ENCODE peak calls at places on chromosome 15, in nine cellular contexts. One of them, this sample, is unnamed.
A peak's percentile ranks its signal among the peaks of the same experiment; 100 is the strongest.

GRCh38 chr15:66254364-66255292 is 1.1 kb upstream of the MEGF11 start:
- DNase-seq in neural progenitor cell: peak; percentile 50
- DNase-seq in upper lobe of right lung: no peak
- DNase-seq in right lobe of liver: no peak
- DNase-seq in stomach: no peak
- DNase-seq in MM.1S: no peak
- DNase-seq in colonic mucosa: no peak
- DNase-seq in GM23248: no peak
- DNase-seq in A673: no peak
- DNase-seq in this sample: no peak

GRCh38 chr15:37774961-37775360 is 159.5 kb upstream of the TMCO5A start:
- DNase-seq in upper lobe of right lung: no peak
- DNase-seq in right lobe of liver: no peak
- DNase-seq in A673: no peak
- DNase-seq in stomach: no peak
- DNase-seq in GM23248: no peak
- DNase-seq in colonic mucosa: no peak
- DNase-seq in MM.1S: no peak
- DNase-seq in neural progenitor cell: no peak
- DNase-seq in this sample: no peak

GRCh38 chr15:32683906-32684584 is 33.8 kb upstream of the GREM1 start:
- DNase-seq in A673: no peak
- DNase-seq in right lobe of liver: no peak
- DNase-seq in stomach: no peak
- DNase-seq in upper lobe of right lung: no peak
- DNase-seq in GM23248: peak; percentile 98
- DNase-seq in colonic mucosa: no peak
- DNase-seq in neural progenitor cell: no peak
- DNase-seq in MM.1S: no peak
- DNase-seq in this sample: no peak

GRCh38 chr15:93179072-93179471 is 90.1 kb upstream of the RGMA start:
- DNase-seq in colonic mucosa: peak; percentile 63
- DNase-seq in neural progenitor cell: no peak
- DNase-seq in upper lobe of right lung: peak; percentile 77
- DNase-seq in GM23248: peak; percentile 6
- DNase-seq in A673: no peak
- DNase-seq in right lobe of liver: peak; percentile 62
- DNase-seq in MM.1S: peak; percentile 51
- DNase-seq in stomach: peak; percentile 27
- DNase-seq in this sample: peak; percentile 79

GRCh38 chr15:26888761-26889160 is 21.9 kb downstream of the GABRA5 start:
- DNase-seq in MM.1S: no peak
- DNase-seq in neural progenitor cell: no peak
- DNase-seq in right lobe of liver: no peak
- DNase-seq in upper lobe of right lung: no peak
- DNase-seq in A673: no peak
- DNase-seq in stomach: peak; percentile 61
- DNase-seq in colonic mucosa: no peak
- DNase-seq in GM23248: no peak
- DNase-seq in this sample: no peak

GRCh38 chr15:77507151-77507847 is 86.6 kb downstream of the HMG20A start:
- DNase-seq in stomach: peak; percentile 80
- DNase-seq in right lobe of liver: no peak
- DNase-seq in GM23248: peak; percentile 32
- DNase-seq in colonic mucosa: peak; percentile 61
- DNase-seq in neural progenitor cell: no peak
- DNase-seq in MM.1S: no peak
- DNase-seq in A673: no peak
- DNase-seq in upper lobe of right lung: peak; percentile 76
- DNase-seq in this sample: peak; percentile 67

GRCh38 chr15:85950101-85950500 is 129.6 kb upstream of the AGBL1 start:
- DNase-seq in neural progenitor cell: no peak
- DNase-seq in stomach: no peak
- DNase-seq in A673: no peak
- DNase-seq in colonic mucosa: no peak
- DNase-seq in right lobe of liver: no peak
- DNase-seq in GM23248: no peak
- DNase-seq in upper lobe of right lung: no peak
- DNase-seq in MM.1S: peak; percentile 93
- DNase-seq in this sample: no peak

GRCh38 chr15:29278436-29279099 is 8.9 kb upstream of the NSMCE3 start:
- DNase-seq in neural progenitor cell: no peak
- DNase-seq in A673: no peak
- DNase-seq in colonic mucosa: no peak
- DNase-seq in upper lobe of right lung: no peak
- DNase-seq in MM.1S: no peak
- DNase-seq in right lobe of liver: no peak
- DNase-seq in GM23248: peak; percentile 91
- DNase-seq in stomach: no peak
- DNase-seq in this sample: no peak

GRCh38 chr15:38652998-38653397 is 88.4 kb upstream of the RASGRP1 start:
- DNase-seq in neural progenitor cell: no peak
- DNase-seq in colonic mucosa: peak; percentile 26
- DNase-seq in right lobe of liver: no peak
- DNase-seq in A673: no peak
- DNase-seq in GM23248: no peak
- DNase-seq in upper lobe of right lung: no peak
- DNase-seq in stomach: no peak
- DNase-seq in MM.1S: no peak
- DNase-seq in this sample: no peak

GRCh38 chr15:64274541-64274940 is 81.4 kb downstream of the CSNK1G1 start:
- DNase-seq in right lobe of liver: no peak
- DNase-seq in colonic mucosa: no peak
- DNase-seq in neural progenitor cell: no peak
- DNase-seq in A673: peak; percentile 62
- DNase-seq in MM.1S: no peak
- DNase-seq in stomach: no peak
- DNase-seq in GM23248: no peak
- DNase-seq in upper lobe of right lung: no peak
- DNase-seq in this sample: no peak

GRCh38 chr15:47184003-47184404 is 533.3 kb upstream of the SEMA6D start:
- DNase-seq in GM23248: peak; percentile 28
- DNase-seq in right lobe of liver: peak; percentile 61
- DNase-seq in colonic mucosa: no peak
- DNase-seq in A673: peak; percentile 75
- DNase-seq in MM.1S: peak; percentile 58
- DNase-seq in upper lobe of right lung: peak; percentile 64
- DNase-seq in neural progenitor cell: peak; percentile 67
- DNase-seq in stomach: no peak
- DNase-seq in this sample: no peak

GRCh38 chr15:51382787-51383186 is 41.3 kb downstream of the GLDN start:
- DNase-seq in GM23248: peak; percentile 79
- DNase-seq in right lobe of liver: no peak
- DNase-seq in stomach: no peak
- DNase-seq in A673: peak; percentile 68
- DNase-seq in MM.1S: peak; percentile 49
- DNase-seq in colonic mucosa: no peak
- DNase-seq in upper lobe of right lung: no peak
- DNase-seq in neural progenitor cell: peak; percentile 68
- DNase-seq in this sample: no peak

GRCh38 chr15:68791431-68792283 is 29.0 kb downstream of the ANP32A start:
- DNase-seq in colonic mucosa: no peak
- DNase-seq in neural progenitor cell: no peak
- DNase-seq in MM.1S: peak; percentile 68
- DNase-seq in upper lobe of right lung: no peak
- DNase-seq in stomach: no peak
- DNase-seq in right lobe of liver: no peak
- DNase-seq in A673: no peak
- DNase-seq in GM23248: no peak
- DNase-seq in this sample: no peak

GRCh38 chr15:78709263-78709882 is 68.4 kb upstream of the CHRNB4 start:
- DNase-seq in stomach: peak; percentile 78
- DNase-seq in colonic mucosa: peak; percentile 77
- DNase-seq in neural progenitor cell: peak; percentile 85
- DNase-seq in upper lobe of right lung: peak; percentile 84
- DNase-seq in right lobe of liver: peak; percentile 85
- DNase-seq in MM.1S: peak; percentile 66
- DNase-seq in GM23248: peak; percentile 66
- DNase-seq in A673: peak; percentile 63
- DNase-seq in this sample: peak; percentile 83

GRCh38 chr15:63596666-63597032 is 538 bp upstream of the FBXL22 start:
- DNase-seq in right lobe of liver: no peak
- DNase-seq in MM.1S: no peak
- DNase-seq in colonic mucosa: no peak
- DNase-seq in upper lobe of right lung: no peak
- DNase-seq in GM23248: peak; percentile 55
- DNase-seq in neural progenitor cell: no peak
- DNase-seq in stomach: no peak
- DNase-seq in A673: no peak
- DNase-seq in this sample: no peak

GRCh38 chr15:33016405-33017024 is 178.0 kb downstream of the FMN1 start:
- DNase-seq in neural progenitor cell: no peak
- DNase-seq in stomach: no peak
- DNase-seq in colonic mucosa: no peak
- DNase-seq in upper lobe of right lung: no peak
- DNase-seq in GM23248: no peak
- DNase-seq in MM.1S: peak; percentile 93
- DNase-seq in A673: no peak
- DNase-seq in right lobe of liver: no peak
- DNase-seq in this sample: no peak

GRCh38 chr15:92624401-92624991 is 31.1 kb downstream of the FAM174B start:
- DNase-seq in stomach: peak; percentile 57
- DNase-seq in right lobe of liver: no peak
- DNase-seq in upper lobe of right lung: no peak
- DNase-seq in neural progenitor cell: peak; percentile 24
- DNase-seq in A673: no peak
- DNase-seq in GM23248: peak; percentile 50
- DNase-seq in MM.1S: no peak
- DNase-seq in colonic mucosa: no peak
- DNase-seq in this sample: no peak

GRCh38 chr15:77496710-77497107 is 76.0 kb downstream of the HMG20A start:
- DNase-seq in stomach: peak; percentile 80
- DNase-seq in colonic mucosa: peak; percentile 81
- DNase-seq in GM23248: peak; percentile 99
- DNase-seq in neural progenitor cell: peak; percentile 82
- DNase-seq in MM.1S: peak; percentile 63
- DNase-seq in right lobe of liver: peak; percentile 88
- DNase-seq in upper lobe of right lung: peak; percentile 91
- DNase-seq in A673: peak; percentile 95
- DNase-seq in this sample: peak; percentile 76

GRCh38 chr15:82043726-82044372 is 2.0 kb downstream of the MEX3B start:
- DNase-seq in upper lobe of right lung: no peak
- DNase-seq in right lobe of liver: no peak
- DNase-seq in neural progenitor cell: peak; percentile 54
- DNase-seq in GM23248: peak; percentile 75
- DNase-seq in MM.1S: no peak
- DNase-seq in colonic mucosa: no peak
- DNase-seq in stomach: no peak
- DNase-seq in A673: no peak
- DNase-seq in this sample: no peak

GRCh38 chr15:67897646-67898045 is 57.8 kb upstream of the RNU6-1 start:
- DNase-seq in upper lobe of right lung: no peak
- DNase-seq in A673: no peak
- DNase-seq in right lobe of liver: no peak
- DNase-seq in stomach: no peak
- DNase-seq in MM.1S: no peak
- DNase-seq in colonic mucosa: no peak
- DNase-seq in GM23248: no peak
- DNase-seq in neural progenitor cell: no peak
- DNase-seq in this sample: no peak

DNA sequence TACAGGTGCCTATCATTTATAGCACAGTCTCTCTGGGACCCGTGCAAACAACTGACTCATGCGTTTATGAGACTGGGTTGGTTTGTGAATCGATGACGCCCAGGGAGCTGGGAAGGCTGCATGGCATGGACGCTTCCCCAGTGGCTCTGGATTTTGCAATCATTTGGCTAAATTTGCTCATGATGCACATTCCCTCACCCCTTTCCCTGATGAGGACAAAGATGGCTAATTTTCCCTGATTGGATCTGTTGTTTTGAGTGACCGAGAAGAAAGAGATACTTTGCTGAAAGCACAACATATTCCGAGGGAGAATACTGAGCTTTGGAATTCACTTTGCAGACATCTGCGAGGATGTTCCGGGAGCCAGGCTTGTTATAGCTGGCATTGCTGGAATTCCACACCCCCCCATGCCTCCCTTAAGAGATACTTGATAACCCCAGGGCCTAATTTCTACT is 51.1 kb downstream of the CGNL1 start:
- DNase-seq in right lobe of liver: no peak
- DNase-seq in stomach: no peak
- DNase-seq in A673: no peak
- DNase-seq in colonic mucosa: peak; percentile 75
- DNase-seq in upper lobe of right lung: no peak
- DNase-seq in neural progenitor cell: peak; percentile 58
- DNase-seq in GM23248: peak; percentile 87
- DNase-seq in MM.1S: no peak
- DNase-seq in this sample: no peak
- H3K4me1 ChIP-seq in right lobe of liver: no peaks in the 10 kb centered on the region
- H3K4me1 ChIP-seq in stomach: peaks cover 29% of the 10 kb centered on the region
- H3K4me1 ChIP-seq in A673: no peaks in the 10 kb centered on the region
- H3K4me1 ChIP-seq in colonic mucosa: peaks cover 14% of the 10 kb centered on the region
- H3K4me1 ChIP-seq in upper lobe of right lung: peaks cover 5% of the 10 kb centered on the region
- H3K4me1 ChIP-seq in neural progenitor cell: peaks cover 11% of the 10 kb centered on the region
- H3K4me1 ChIP-seq in GM23248: peaks cover 18% of the 10 kb centered on the region
- H3K4me1 ChIP-seq in MM.1S: no peaks in the 10 kb centered on the region
- H3K4me1 ChIP-seq in this sample: no peaks in the 10 kb centered on the region

GRCh38 chr15:74798388-74799254 is 14.0 kb upstream of the LMAN1L start:
- DNase-seq in A673: no peak
- DNase-seq in colonic mucosa: peak; percentile 44
- DNase-seq in MM.1S: no peak
- DNase-seq in stomach: peak; percentile 88
- DNase-seq in right lobe of liver: peak; percentile 91
- DNase-seq in neural progenitor cell: no peak
- DNase-seq in upper lobe of right lung: no peak
- DNase-seq in GM23248: no peak
- DNase-seq in this sample: peak; percentile 86
- H3K4me1 ChIP-seq in A673: no peaks in the 10 kb centered on the region
- H3K4me1 ChIP-seq in colonic mucosa: peaks cover 5% of the 10 kb centered on the region
- H3K4me1 ChIP-seq in MM.1S: peaks cover 30% of the 10 kb centered on the region
- H3K4me1 ChIP-seq in stomach: peaks cover 67% of the 10 kb centered on the region
- H3K4me1 ChIP-seq in right lobe of liver: no peaks in the 10 kb centered on the region
- H3K4me1 ChIP-seq in neural progenitor cell: no peaks in the 10 kb centered on the region
- H3K4me1 ChIP-seq in upper lobe of right lung: peaks cover 11% of the 10 kb centered on the region
- H3K4me1 ChIP-seq in GM23248: no peaks in the 10 kb centered on the region
- H3K4me1 ChIP-seq in this sample: peaks cover 32% of the 10 kb centered on the region

GRCh38 chr15:52563499-52564060 is 5.2 kb downstream of the ARPP19 start:
- DNase-seq in MM.1S: no peak
- DNase-seq in neural progenitor cell: no peak
- DNase-seq in stomach: no peak
- DNase-seq in right lobe of liver: no peak
- DNase-seq in GM23248: no peak
- DNase-seq in A673: no peak
- DNase-seq in upper lobe of right lung: no peak
- DNase-seq in colonic mucosa: no peak
- DNase-seq in this sample: no peak
- H3K4me1 ChIP-seq in MM.1S: peaks cover 8% of the 10 kb centered on the region
- H3K4me1 ChIP-seq in neural progenitor cell: peaks cover 20% of the 10 kb centered on the region
- H3K4me1 ChIP-seq in stomach: peaks cover 91% of the 10 kb centered on the region
- H3K4me1 ChIP-seq in right lobe of liver: no peaks in the 10 kb centered on the region
- H3K4me1 ChIP-seq in GM23248: peaks cover 34% of the 10 kb centered on the region
- H3K4me1 ChIP-seq in A673: peaks cover 8% of the 10 kb centered on the region
- H3K4me1 ChIP-seq in upper lobe of right lung: peaks cover 57% of the 10 kb centered on the region
- H3K4me1 ChIP-seq in colonic mucosa: no peaks in the 10 kb centered on the region
- H3K4me1 ChIP-seq in this sample: peaks cover 55% of the 10 kb centered on the region

DNA sequence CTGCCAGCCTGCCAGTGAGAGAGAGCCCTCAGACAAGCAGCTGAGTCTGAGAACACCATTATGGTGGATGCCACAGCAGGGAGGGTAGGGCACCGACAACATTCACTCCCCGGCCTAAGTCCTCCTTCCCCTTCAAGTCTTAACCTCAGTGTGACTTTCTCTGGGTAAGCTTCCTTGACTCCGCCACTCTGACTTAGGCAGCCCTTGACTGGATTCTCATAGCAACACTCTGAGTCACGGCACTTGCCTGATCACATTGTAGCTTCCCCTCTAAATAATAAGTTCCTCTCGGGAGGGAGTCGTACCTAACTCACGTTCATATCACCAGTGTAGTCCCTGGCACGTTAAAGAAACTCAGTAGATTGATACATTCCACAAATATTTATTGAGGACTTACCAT is 180.5 kb downstream of the FOXB1 start:
- DNase-seq in colonic mucosa: no peak
- DNase-seq in A673: no peak
- DNase-seq in MM.1S: no peak
- DNase-seq in right lobe of liver: no peak
- DNase-seq in stomach: no peak
- DNase-seq in neural progenitor cell: no peak
- DNase-seq in upper lobe of right lung: no peak
- DNase-seq in GM23248: peak; percentile 4
- DNase-seq in this sample: no peak
- H3K4me1 ChIP-seq in colonic mucosa: no peaks in the 10 kb centered on the region
- H3K4me1 ChIP-seq in A673: no peaks in the 10 kb centered on the region
- H3K4me1 ChIP-seq in MM.1S: no peaks in the 10 kb centered on the region
- H3K4me1 ChIP-seq in right lobe of liver: no peaks in the 10 kb centered on the region
- H3K4me1 ChIP-seq in stomach: no peaks in the 10 kb centered on the region
- H3K4me1 ChIP-seq in neural progenitor cell: no peaks in the 10 kb centered on the region
- H3K4me1 ChIP-seq in upper lobe of right lung: no peaks in the 10 kb centered on the region
- H3K4me1 ChIP-seq in GM23248: no peaks in the 10 kb centered on the region
- H3K4me1 ChIP-seq in this sample: no peaks in the 10 kb centered on the region

This sample was measured in Peyer's patch.